ENCODE peak calls at places on chromosomes 16 and 17, in four cellular contexts. Y is left ventricle myocardium inferior, T is EL, U is NCI-H69. A is an unnamed sample.

GRCh38 chr16:11012841-11013240 is 68.5 kb downstream of the CLEC16A start:
- DNase-seq in Y (no peak), T (no peak), U (no peak), A (no peak)

GRCh38 chr16:57479422-57480126 is 6.7 kb downstream of the DOK4 start:
- DNase-seq in Y (peak; percentile 58), T (peak; percentile 81), U (peak; percentile 88), A (peak; percentile 87)

GRCh38 chr17:80101160-80101945 is at the start of gene GAA:
- DNase-seq in Y (peak; percentile 87), T (peak; percentile 82), U (peak; percentile 96), A (peak; percentile 95)

GRCh38 chr17:45996282-45996937 is 2.6 kb upstream of the STH start:
- DNase-seq in Y (no peak), T (no peak), U (no peak), A (no peak)

GRCh38 chr17:17036520-17036998 is 5.7 kb upstream of the MPRIP start:
- DNase-seq in Y (no peak), T (no peak), U (no peak), A (no peak)

GRCh38 chr17:49703557-49704277 is 4.0 kb downstream of the SLC35B1 start:
- DNase-seq in Y (no peak), T (peak; percentile 36), U (peak; percentile 35), A (peak; percentile 60)

GRCh38 chr17:42484304-42484703 is 25.6 kb downstream of the ATP6V0A1 start:
- DNase-seq in Y (no peak), T (no peak), U (no peak), A (no peak)

GRCh38 chr16:50570354-50570753 is 22.2 kb downstream of the NKD1 start:
- DNase-seq in Y (no peak), T (no peak), U (no peak), A (no peak)

GRCh38 chr16:76676356-76676755 is 399.2 kb downstream of the CNTNAP4 start:
- DNase-seq in Y (no peak), T (no peak), U (no peak), A (peak; percentile 24)

GRCh38 chr16:85556456-85557082 is 56.6 kb upstream of the GSE1 start:
- DNase-seq in Y (no peak), T (peak; percentile 58), U (peak; percentile 83), A (peak; percentile 86)

GRCh38 chr16:78761427-78761826 is 662.0 kb downstream of the WWOX start:
- DNase-seq in Y (no peak), T (no peak), U (no peak), A (no peak)

GRCh38 chr17:59914274-59914854 is 21.4 kb downstream of the RPS6KB1 start:
- DNase-seq in Y (no peak), T (peak; percentile 44), U (peak; percentile 60), A (peak; percentile 69)

GRCh38 chr16:23869052-23869451 is 33.3 kb downstream of the PRKCB start:
- DNase-seq in Y (no peak), T (no peak), U (no peak), A (no peak)

GRCh38 chr16:27322858-27323780 is 9.3 kb downstream of the IL4R start:
- DNase-seq in Y (no peak), T (no peak), U (no peak), A (no peak)

GRCh38 chr17:1597861-1598342 is 30.7 kb downstream of the SLC43A2 start:
- DNase-seq in Y (no peak), T (no peak), U (no peak), A (no peak)

A was measured in left kidney.